ENCODE peak calls at places on chromosomes 7 and 10, in seven cellular contexts. U is hippocampal formation; F is activated T-cell treated with anti-CD3 and anti-CD28 coated beads for 1 hour; X is stomach; L is NT2/D1; E is stimulated activated CD4-positive, alpha-beta T cell treated with anti-CD3 and anti-CD28 coated beads, Interleukin-1b, Interleukin-23, amount 100 ng/mL, for 24 hours; G is lower leg skin. Y is an unnamed sample.

GRCh38 chr10:132463333-132464255 is 66.6 kb downstream of the PWWP2B start:
- DNase-seq in U (no peak), F (no peak), X (no peak), L (no peak), E (no peak), G (no peak), Y (peak)

GRCh38 chr10:71252195-71252594 is 39.8 kb downstream of the UNC5B start:
- DNase-seq in U (no peak), F (no peak), X (peak), L (no peak), E (no peak), G (no peak), Y (no peak)

GRCh38 chr7:151141281-151141854 is 26.1 kb downstream of the GBX1 start:
- DNase-seq in U (no peak), F (no peak), X (no peak), L (no peak), E (no peak), G (no peak), Y (no peak)

GRCh38 chr7:149734514-149735075 is 38.8 kb downstream of the ZNF467 start:
- DNase-seq in U (no peak), F (no peak), X (no peak), L (no peak), E (no peak), G (no peak), Y (no peak)

GRCh38 chr10:69797959-69798358 is 3.7 kb upstream of the COL13A1 start:
- DNase-seq in U (no peak), F (no peak), X (no peak), L (no peak), E (no peak), G (no peak), Y (no peak)

GRCh38 chr10:127702201-127702600 is 34.8 kb upstream of the FOXI2 start:
- DNase-seq in U (no peak), F (no peak), X (no peak), L (no peak), E (no peak), G (no peak), Y (no peak)

GRCh38 chr10:132444877-132445351 is 47.9 kb downstream of the PWWP2B start:
- DNase-seq in U (no peak), F (no peak), X (no peak), L (no peak), E (no peak), G (no peak), Y (no peak)

GRCh38 chr10:112362833-112363232 is 11.1 kb upstream of the ACSL5 start:
- DNase-seq in U (no peak), F (no peak), X (no peak), L (no peak), E (no peak), G (no peak), Y (peak)

GRCh38 chr10:96309631-96310358 is 5.6 kb downstream of the DNTT start:
- DNase-seq in U (no peak), F (no peak), X (no peak), L (peak), E (no peak), G (no peak), Y (no peak)

Y was measured in gastrocnemius medialis.